ENCODE peak calls at places on chromosome 1, in six cellular contexts. One of them, this sample, is unnamed.

GRCh38 chr1:8017495-8018310 is 8.4 kb downstream of the ERRFI1 start:
- DNase-seq in lower lobe of right lung: no peak
- DNase-seq in right lobe of liver: no peak
- DNase-seq in PC-3: peak; percentile 64
- DNase-seq in body of pancreas: no peak
- DNase-seq in fibroblast of lung: peak; percentile 49
- DNase-seq in this sample: peak; percentile 64

GRCh38 chr1:100860397-100860991 is 34.1 kb downstream of the EXTL2 start:
- DNase-seq in lower lobe of right lung: no peak
- DNase-seq in right lobe of liver: no peak
- DNase-seq in PC-3: peak; percentile 57
- DNase-seq in body of pancreas: no peak
- DNase-seq in fibroblast of lung: peak; percentile 57
- DNase-seq in this sample: peak; percentile 79

GRCh38 chr1:111596499-111596898 is 23.1 kb upstream of the RAP1A start:
- DNase-seq in lower lobe of right lung: no peak
- DNase-seq in right lobe of liver: no peak
- DNase-seq in PC-3: no peak
- DNase-seq in body of pancreas: no peak
- DNase-seq in fibroblast of lung: no peak
- DNase-seq in this sample: no peak

GRCh38 chr1:235511470-235512240 is 7.4 kb upstream of the B3GALNT2 start:
- DNase-seq in lower lobe of right lung: no peak
- DNase-seq in right lobe of liver: no peak
- DNase-seq in PC-3: no peak
- DNase-seq in body of pancreas: no peak
- DNase-seq in fibroblast of lung: no peak
- DNase-seq in this sample: peak; percentile 5

GRCh38 chr1:224170748-224171478 is 12.1 kb upstream of the DEGS1 start:
- DNase-seq in lower lobe of right lung: peak; percentile 66
- DNase-seq in right lobe of liver: peak; percentile 29
- DNase-seq in PC-3: peak; percentile 61
- DNase-seq in body of pancreas: peak; percentile 43
- DNase-seq in fibroblast of lung: no peak
- DNase-seq in this sample: peak; percentile 42

GRCh38 chr1:6597777-6598131 is 4.9 kb downstream of the KLHL21 start:
- DNase-seq in lower lobe of right lung: no peak
- DNase-seq in right lobe of liver: no peak
- DNase-seq in PC-3: no peak
- DNase-seq in body of pancreas: no peak
- DNase-seq in fibroblast of lung: no peak
- DNase-seq in this sample: no peak

GRCh38 chr1:9262587-9262986 is 28.0 kb downstream of the H6PD start:
- DNase-seq in lower lobe of right lung: no peak
- DNase-seq in right lobe of liver: no peak
- DNase-seq in PC-3: no peak
- DNase-seq in body of pancreas: no peak
- DNase-seq in fibroblast of lung: no peak
- DNase-seq in this sample: no peak

GRCh38 chr1:39196244-39197215 is 8.0 kb upstream of the MACF1 start:
- DNase-seq in lower lobe of right lung: no peak
- DNase-seq in right lobe of liver: no peak
- DNase-seq in PC-3: peak; percentile 72
- DNase-seq in body of pancreas: no peak
- DNase-seq in fibroblast of lung: peak; percentile 53
- DNase-seq in this sample: peak; percentile 61

GRCh38 chr1:150562384-150563339 is 13.5 kb downstream of the ADAMTSL4 start:
- DNase-seq in lower lobe of right lung: no peak
- DNase-seq in right lobe of liver: no peak
- DNase-seq in PC-3: peak; percentile 28
- DNase-seq in body of pancreas: peak; percentile 43
- DNase-seq in fibroblast of lung: no peak
- DNase-seq in this sample: no peak

GRCh38 chr1:18922319-18922726 is 20.0 kb upstream of the ALDH4A1 start:
- DNase-seq in lower lobe of right lung: peak; percentile 74
- DNase-seq in right lobe of liver: peak; percentile 62
- DNase-seq in PC-3: peak; percentile 84
- DNase-seq in body of pancreas: peak; percentile 81
- DNase-seq in fibroblast of lung: peak; percentile 91
- DNase-seq in this sample: peak; percentile 87

GRCh38 chr1:204788470-204788869 is 82.2 kb upstream of the NFASC start:
- DNase-seq in lower lobe of right lung: no peak
- DNase-seq in right lobe of liver: no peak
- DNase-seq in PC-3: no peak
- DNase-seq in body of pancreas: no peak
- DNase-seq in fibroblast of lung: no peak
- DNase-seq in this sample: no peak

GRCh38 chr1:27343639-27344025 is 1.8 kb downstream of the SYTL1 start:
- DNase-seq in lower lobe of right lung: no peak
- DNase-seq in right lobe of liver: no peak
- DNase-seq in PC-3: no peak
- DNase-seq in body of pancreas: no peak
- DNase-seq in fibroblast of lung: no peak
- DNase-seq in this sample: no peak

GRCh38 chr1:247007511-247008405 is at the start of gene ZNF695:
- DNase-seq in lower lobe of right lung: peak; percentile 86
- DNase-seq in right lobe of liver: peak; percentile 57
- DNase-seq in PC-3: peak; percentile 100
- DNase-seq in body of pancreas: peak; percentile 88
- DNase-seq in fibroblast of lung: peak; percentile 94
- DNase-seq in this sample: peak; percentile 96

GRCh38 chr1:71351438-71351837 is 270.6 kb upstream of the ZRANB2 start:
- DNase-seq in lower lobe of right lung: no peak
- DNase-seq in right lobe of liver: no peak
- DNase-seq in PC-3: peak; percentile 90
- DNase-seq in body of pancreas: no peak
- DNase-seq in fibroblast of lung: peak; percentile 94
- DNase-seq in this sample: no peak

GRCh38 chr1:180310095-180310494 is 80.0 kb downstream of the LHX4 start:
- DNase-seq in lower lobe of right lung: no peak
- DNase-seq in right lobe of liver: peak; percentile 27
- DNase-seq in PC-3: peak; percentile 23
- DNase-seq in body of pancreas: no peak
- DNase-seq in fibroblast of lung: peak; percentile 53
- DNase-seq in this sample: no peak

GRCh38 chr1:23449918-23450317 is 25.4 kb upstream of the TCEA3 start:
- DNase-seq in lower lobe of right lung: no peak
- DNase-seq in right lobe of liver: peak; percentile 40
- DNase-seq in PC-3: no peak
- DNase-seq in body of pancreas: peak; percentile 24
- DNase-seq in fibroblast of lung: peak; percentile 15
- DNase-seq in this sample: no peak

GRCh38 chr1:53156783-53157182 is 14.3 kb upstream of the SLC1A7 start:
- DNase-seq in lower lobe of right lung: no peak
- DNase-seq in right lobe of liver: no peak
- DNase-seq in PC-3: no peak
- DNase-seq in body of pancreas: no peak
- DNase-seq in fibroblast of lung: no peak
- DNase-seq in this sample: no peak

GRCh38 chr1:162087118-162087517 is 17.6 kb downstream of the NOS1AP start:
- DNase-seq in lower lobe of right lung: no peak
- DNase-seq in right lobe of liver: no peak
- DNase-seq in PC-3: no peak
- DNase-seq in body of pancreas: no peak
- DNase-seq in fibroblast of lung: no peak
- DNase-seq in this sample: no peak

GRCh38 chr1:1003618-1004419 is 3.9 kb upstream of the HES4 start:
- DNase-seq in lower lobe of right lung: no peak
- DNase-seq in right lobe of liver: no peak
- DNase-seq in PC-3: no peak
- DNase-seq in body of pancreas: no peak
- DNase-seq in fibroblast of lung: no peak
- DNase-seq in this sample: no peak

GRCh38 chr1:175968486-175969182 is 225.2 kb upstream of the TNR start:
- DNase-seq in lower lobe of right lung: no peak
- DNase-seq in right lobe of liver: no peak
- DNase-seq in PC-3: no peak
- DNase-seq in body of pancreas: no peak
- DNase-seq in fibroblast of lung: no peak
- DNase-seq in this sample: no peak

GRCh38 chr1:154972517-154973343 is 1.8 kb upstream of the CKS1B start:
- DNase-seq in lower lobe of right lung: peak; percentile 82
- DNase-seq in right lobe of liver: peak; percentile 88
- DNase-seq in PC-3: peak; percentile 99
- DNase-seq in body of pancreas: peak; percentile 86
- DNase-seq in fibroblast of lung: peak; percentile 90
- DNase-seq in this sample: peak; percentile 86

GRCh38 chr1:93779540-93780121 is 98.0 kb upstream of the BCAR3 start:
- DNase-seq in lower lobe of right lung: no peak
- DNase-seq in right lobe of liver: no peak
- DNase-seq in PC-3: peak; percentile 99
- DNase-seq in body of pancreas: no peak
- DNase-seq in fibroblast of lung: peak; percentile 57
- DNase-seq in this sample: no peak

GRCh38 chr1:154190550-154190949 is 1.4 kb downstream of the TPM3 start:
- DNase-seq in lower lobe of right lung: no peak
- DNase-seq in right lobe of liver: no peak
- DNase-seq in PC-3: peak; percentile 39
- DNase-seq in body of pancreas: no peak
- DNase-seq in fibroblast of lung: peak; percentile 81
- DNase-seq in this sample: peak; percentile 67

GRCh38 chr1:38191451-38191850 is 144.9 kb upstream of the POU3F1 start:
- DNase-seq in lower lobe of right lung: no peak
- DNase-seq in right lobe of liver: no peak
- DNase-seq in PC-3: no peak
- DNase-seq in body of pancreas: no peak
- DNase-seq in fibroblast of lung: no peak
- DNase-seq in this sample: no peak

GRCh38 chr1:226119169-226119568 is 56.7 kb downstream of the H3-3A start:
- DNase-seq in lower lobe of right lung: no peak
- DNase-seq in right lobe of liver: no peak
- DNase-seq in PC-3: no peak
- DNase-seq in body of pancreas: no peak
- DNase-seq in fibroblast of lung: no peak
- DNase-seq in this sample: no peak

GRCh38 chr1:12376236-12377064 is 146.6 kb downstream of the VPS13D start:
- DNase-seq in lower lobe of right lung: no peak
- DNase-seq in right lobe of liver: no peak
- DNase-seq in PC-3: no peak
- DNase-seq in body of pancreas: peak; percentile 18
- DNase-seq in fibroblast of lung: no peak
- DNase-seq in this sample: peak; percentile 57

GRCh38 chr1:6292134-6292533 is 31.2 kb upstream of the GPR153 start:
- DNase-seq in lower lobe of right lung: no peak
- DNase-seq in right lobe of liver: no peak
- DNase-seq in PC-3: no peak
- DNase-seq in body of pancreas: no peak
- DNase-seq in fibroblast of lung: no peak
- DNase-seq in this sample: no peak

GRCh38 chr1:66309006-66309741 is 224.8 kb upstream of the SGIP1 start:
- DNase-seq in lower lobe of right lung: no peak
- DNase-seq in right lobe of liver: no peak
- DNase-seq in PC-3: no peak
- DNase-seq in body of pancreas: no peak
- DNase-seq in fibroblast of lung: no peak
- DNase-seq in this sample: no peak

GRCh38 chr1:39016604-39017171 is 9.5 kb upstream of the NDUFS5 start:
- DNase-seq in lower lobe of right lung: no peak
- DNase-seq in right lobe of liver: no peak
- DNase-seq in PC-3: peak; percentile 39
- DNase-seq in body of pancreas: no peak
- DNase-seq in fibroblast of lung: no peak
- DNase-seq in this sample: no peak

GRCh38 chr1:4730078-4730477 is 75.7 kb downstream of the AJAP1 start:
- DNase-seq in lower lobe of right lung: no peak
- DNase-seq in right lobe of liver: no peak
- DNase-seq in PC-3: no peak
- DNase-seq in body of pancreas: no peak
- DNase-seq in fibroblast of lung: no peak
- DNase-seq in this sample: no peak

GRCh38 chr1:67559222-67559700 is 125.7 kb upstream of the GADD45A start:
- DNase-seq in lower lobe of right lung: no peak
- DNase-seq in right lobe of liver: no peak
- DNase-seq in PC-3: no peak
- DNase-seq in body of pancreas: peak; percentile 39
- DNase-seq in fibroblast of lung: peak; percentile 39
- DNase-seq in this sample: peak; percentile 65
- H3K4me1 ChIP-seq in lower lobe of right lung: peaks cover 29% of the 10 kb centered on the region
- H3K4me1 ChIP-seq in right lobe of liver: no peaks in the 10 kb centered on the region
- H3K4me1 ChIP-seq in PC-3: peaks cover 34% of the 10 kb centered on the region
- H3K4me1 ChIP-seq in body of pancreas: peaks cover 19% of the 10 kb centered on the region
- H3K4me1 ChIP-seq in fibroblast of lung: peaks cover 11% of the 10 kb centered on the region
- H3K4me1 ChIP-seq in this sample: peaks cover 10% of the 10 kb centered on the region

GRCh38 chr1:242886137-242886536 is 361.6 kb upstream of the PLD5 start:
- DNase-seq in lower lobe of right lung: no peak
- DNase-seq in right lobe of liver: peak; percentile 18
- DNase-seq in PC-3: no peak
- DNase-seq in body of pancreas: no peak
- DNase-seq in fibroblast of lung: no peak
- DNase-seq in this sample: no peak
- H3K36me3 ChIP-seq in lower lobe of right lung: no peaks in the 10 kb centered on the region
- H3K36me3 ChIP-seq in right lobe of liver: no peaks in the 10 kb centered on the region
- H3K36me3 ChIP-seq in PC-3: no peaks in the 10 kb centered on the region
- H3K36me3 ChIP-seq in body of pancreas: no peaks in the 10 kb centered on the region
- H3K36me3 ChIP-seq in fibroblast of lung: no peaks in the 10 kb centered on the region
- H3K36me3 ChIP-seq in this sample: no peaks in the 10 kb centered on the region

GRCh38 chr1:181483561-181484291 is 409 bp downstream of the CACNA1E start:
- DNase-seq in lower lobe of right lung: no peak
- DNase-seq in right lobe of liver: no peak
- DNase-seq in PC-3: no peak
- DNase-seq in body of pancreas: no peak
- DNase-seq in fibroblast of lung: no peak
- DNase-seq in this sample: peak; percentile 19

GRCh38 chr1:181485276-181486097 is 2.2 kb downstream of the CACNA1E start:
- DNase-seq in lower lobe of right lung: peak; percentile 50
- DNase-seq in right lobe of liver: no peak
- DNase-seq in PC-3: no peak
- DNase-seq in body of pancreas: peak; percentile 7
- DNase-seq in fibroblast of lung: no peak
- DNase-seq in this sample: peak; percentile 82

GRCh38 chr1:181483084-181483559 is at the start of gene CACNA1E:
- DNase-seq in lower lobe of right lung: no peak
- DNase-seq in right lobe of liver: no peak
- DNase-seq in PC-3: no peak
- DNase-seq in body of pancreas: no peak
- DNase-seq in fibroblast of lung: no peak
- DNase-seq in this sample: no peak

GRCh38 chr1:181488884-181489283 is 5.6 kb downstream of the CACNA1E start:
- DNase-seq in lower lobe of right lung: no peak
- DNase-seq in right lobe of liver: no peak
- DNase-seq in PC-3: no peak
- DNase-seq in body of pancreas: no peak
- DNase-seq in fibroblast of lung: no peak
- DNase-seq in this sample: no peak

DNA sequence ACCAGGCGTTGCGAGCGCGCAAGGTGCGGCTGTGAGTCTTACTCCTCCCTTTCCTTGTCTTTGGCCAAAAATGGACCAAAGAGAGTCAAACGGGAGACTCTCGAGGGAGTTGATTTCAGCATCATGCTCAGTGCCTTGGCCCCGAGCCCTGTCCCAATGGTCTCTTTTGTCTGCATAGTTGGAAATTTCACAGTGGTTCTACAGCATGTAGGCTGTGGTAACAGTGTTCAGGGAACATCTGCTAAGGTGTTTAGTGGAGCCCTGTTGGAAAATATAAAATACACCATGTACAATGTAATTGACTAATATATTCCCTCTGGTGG is 2.7 kb downstream of the CACNA1E start:
- DNase-seq in lower lobe of right lung: no peak
- DNase-seq in right lobe of liver: no peak
- DNase-seq in PC-3: no peak
- DNase-seq in body of pancreas: no peak
- DNase-seq in fibroblast of lung: no peak
- DNase-seq in this sample: no peak
- TF ChIP-seq CTCF in lower lobe of right lung: no peak
- TF ChIP-seq CTCF in right lobe of liver: no peak
- TF ChIP-seq CTCF in PC-3: no peak
- TF ChIP-seq CTCF in body of pancreas: no peak
- TF ChIP-seq CTCF in fibroblast of lung: no peak
- TF ChIP-seq CTCF in this sample: no peak

GRCh38 chr1:230857077-230857476 is 11.2 kb downstream of the C1orf198 start:
- DNase-seq in lower lobe of right lung: no peak
- DNase-seq in right lobe of liver: no peak
- DNase-seq in PC-3: no peak
- DNase-seq in body of pancreas: no peak
- DNase-seq in fibroblast of lung: peak; percentile 39
- DNase-seq in this sample: no peak
- H3K4me1 ChIP-seq in lower lobe of right lung: peaks cover 50% of the 10 kb centered on the region
- H3K4me1 ChIP-seq in right lobe of liver: no peaks in the 10 kb centered on the region
- H3K4me1 ChIP-seq in PC-3: no peaks in the 10 kb centered on the region
- H3K4me1 ChIP-seq in body of pancreas: peaks cover 42% of the 10 kb centered on the region
- H3K4me1 ChIP-seq in fibroblast of lung: peaks cover 31% of the 10 kb centered on the region
- H3K4me1 ChIP-seq in this sample: peaks cover 6% of the 10 kb centered on the region